ENCODE peak calls at places on chromosomes 16 and 17, in seven cellular contexts. M is fibroblast of pulmonary artery, R is colonic mucosa, Q is BJ, H is lower lobe of right lung, E is nephron progenitor cell, X is ascending aorta. L is an unnamed sample.

GRCh38 chr17:35372846-35373531 is 432 bp downstream of the SLFN11 start:
- DNase-seq in X (no peak), R (peak), E (peak), H (peak), M (no peak), Q (no peak), L (peak)

GRCh38 chr16:50881331-50881830 is 139.5 kb downstream of the CYLD start:
- DNase-seq in Q (no peak), E (no peak), H (no peak), M (no peak), X (no peak), R (no peak), L (no peak)

GRCh38 chr17:79970576-79971068 is 65.0 kb downstream of the TBC1D16 start:
- DNase-seq in R (peak), M (peak), H (peak), E (no peak), Q (no peak), X (no peak), L (peak)

GRCh38 chr16:19307587-19308241 is 22.2 kb downstream of the CLEC19A start:
- DNase-seq in R (no peak), M (no peak), E (peak), X (no peak), H (no peak), Q (no peak), L (no peak)

GRCh38 chr16:59164461-59164860 is 430.3 kb upstream of the GOT2 start:
- DNase-seq in H (no peak), R (no peak), M (no peak), X (no peak), Q (no peak), E (peak), L (no peak)

GRCh38 chr17:50511058-50511457 is 2.8 kb downstream of the MYCBPAP start:
- DNase-seq in M (peak), Q (no peak), H (no peak), X (no peak), E (no peak), R (no peak), L (peak)

GRCh38 chr16:2487517-2487842 is 12.6 kb downstream of the TBC1D24 start:
- DNase-seq in X (no peak), M (no peak), H (no peak), R (no peak), Q (no peak), E (no peak), L (no peak)

GRCh38 chr16:10343124-10343760 is 42.6 kb upstream of the ATF7IP2 start:
- DNase-seq in X (no peak), H (no peak), E (no peak), R (no peak), Q (no peak), M (no peak), L (no peak)

GRCh38 chr17:7060165-7060890 is 16.4 kb upstream of the SLC16A11 start:
- DNase-seq in X (no peak), E (no peak), R (no peak), Q (no peak), H (no peak), M (peak), L (no peak)

GRCh38 chr16:30447512-30448226 is 2.0 kb upstream of the SEPHS2 start:
- DNase-seq in H (no peak), E (no peak), R (peak), X (no peak), Q (no peak), M (no peak), L (no peak)

GRCh38 chr17:8791910-8792270 is 7.3 kb downstream of the MFSD6L start:
- DNase-seq in R (no peak), H (no peak), E (no peak), M (peak), X (no peak), Q (peak), L (no peak)

GRCh38 chr16:66605177-66605999 is 884 bp downstream of the CMTM3 start:
- DNase-seq in E (peak), X (no peak), Q (no peak), M (peak), H (peak), R (peak), L (peak)

GRCh38 chr17:67531291-67531690 is 154.2 kb downstream of the PITPNC1 start:
- DNase-seq in E (no peak), Q (no peak), M (peak), R (no peak), H (no peak), X (no peak), L (peak)

GRCh38 chr17:13993106-13993505 is 76.2 kb upstream of the COX10 start:
- DNase-seq in M (no peak), H (no peak), R (no peak), Q (no peak), X (no peak), E (no peak), L (no peak)

GRCh38 chr16:29719063-29719462 is 26.7 kb downstream of the C16orf54 start:
- DNase-seq in E (no peak), H (no peak), X (no peak), R (no peak), Q (no peak), M (no peak), L (no peak)

GRCh38 chr16:66287916-66288315 is 78.6 kb upstream of the CDH5 start:
- DNase-seq in M (no peak), E (no peak), H (no peak), Q (no peak), R (no peak), X (no peak), L (no peak)

GRCh38 chr16:1712791-1713261 is 6.8 kb downstream of the MAPK8IP3 start:
- DNase-seq in R (no peak), E (no peak), X (no peak), H (no peak), Q (no peak), M (no peak), L (no peak)

GRCh38 chr16:576823-577201 is 7.0 kb downstream of the PIGQ start:
- DNase-seq in R (no peak), M (no peak), X (no peak), H (no peak), Q (no peak), E (no peak), L (no peak)

GRCh38 chr17:31696184-31696602 is 162.9 kb downstream of the COPRS start:
- DNase-seq in Q (peak), M (peak), E (peak), X (peak), H (peak), R (peak), L (no peak)

GRCh38 chr17:12230411-12230810 is 209.7 kb downstream of the MAP2K4 start:
- DNase-seq in E (no peak), R (no peak), X (no peak), Q (no peak), M (no peak), H (no peak), L (no peak)

GRCh38 chr17:57707892-57708291 is 37.2 kb downstream of the CCDC182 start:
- DNase-seq in H (no peak), E (peak), Q (no peak), R (no peak), M (peak), X (no peak), L (no peak)

GRCh38 chr16:70754371-70754770 is 46.6 kb downstream of the VAC14 start:
- DNase-seq in H (peak), E (no peak), X (no peak), R (no peak), Q (no peak), M (no peak), L (no peak)

GRCh38 chr16:1296688-1297412 is 12.6 kb upstream of the UBE2I start:
- DNase-seq in H (no peak), E (no peak), X (no peak), Q (peak), M (no peak), R (peak), L (no peak)

GRCh38 chr17:2402517-2402916 is 1.7 kb upstream of the MNT start:
- DNase-seq in X (no peak), R (no peak), E (no peak), Q (no peak), H (peak), M (no peak), L (no peak)

GRCh38 chr17:77193653-77194052 is 52.9 kb downstream of the SEC14L1 start:
- DNase-seq in Q (no peak), E (no peak), X (no peak), M (no peak), R (no peak), H (no peak), L (no peak)

GRCh38 chr16:68194263-68194662 is 41.7 kb downstream of the ESRP2 start:
- DNase-seq in M (no peak), Q (no peak), E (no peak), X (no peak), R (no peak), H (no peak), L (no peak)

GRCh38 chr17:9115446-9116265 is 94.3 kb downstream of the NTN1 start:
- DNase-seq in Q (no peak), R (peak), M (peak), H (no peak), E (peak), X (peak), L (no peak)

GRCh38 chr17:8192070-8192815 is 2.3 kb upstream of the BORCS6 start:
- DNase-seq in R (peak), E (peak), H (peak), M (peak), X (peak), Q (no peak), L (peak)

GRCh38 chr17:9256944-9257629 is 235.8 kb downstream of the NTN1 start:
- DNase-seq in H (no peak), Q (peak), X (no peak), R (peak), E (no peak), M (no peak), L (no peak)

GRCh38 chr16:17493012-17493411 is 22.3 kb upstream of the XYLT1 start:
- DNase-seq in X (no peak), R (no peak), H (no peak), E (no peak), Q (no peak), M (no peak), L (no peak)

GRCh38 chr16:87715658-87716057 is 50.1 kb downstream of the KLHDC4 start:
- DNase-seq in Q (no peak), E (no peak), X (no peak), M (no peak), H (no peak), R (no peak), L (no peak)

GRCh38 chr17:38870259-38871165 is 654 bp downstream of the LASP1 start:
- DNase-seq in Q (no peak), E (peak), X (no peak), R (peak), H (peak), M (no peak), L (peak)

GRCh38 chr17:19338031-19338990 is 24.2 kb downstream of the B9D1 start:
- DNase-seq in Q (no peak), E (peak), H (peak), X (peak), R (peak), M (peak), L (peak)

GRCh38 chr17:68601565-68602266 is 549 bp upstream of the FAM20A start:
- DNase-seq in Q (no peak), R (no peak), M (no peak), X (no peak), H (no peak), E (no peak), L (no peak)

GRCh38 chr16:12976936-12977335 is 75.5 kb downstream of the SHISA9 start:
- DNase-seq in X (no peak), E (no peak), R (no peak), M (no peak), Q (no peak), H (no peak), L (no peak)

GRCh38 chr17:9644910-9645751 is at the start of gene USP43:
- DNase-seq in M (no peak), X (no peak), Q (no peak), R (peak), H (peak), E (peak), L (peak)

GRCh38 chr17:79814966-79815835 is 18.3 kb upstream of the CBX8 start:
- DNase-seq in M (peak), Q (no peak), X (no peak), H (peak), E (peak), R (peak), L (no peak)

GRCh38 chr17:82449136-82449882 is 1.2 kb downstream of the CYBC1 start:
- DNase-seq in H (no peak), M (no peak), E (no peak), R (no peak), X (peak), Q (no peak), L (peak)

GRCh38 chr17:30372755-30373154 is 6.0 kb upstream of the CPD start:
- DNase-seq in M (no peak), H (no peak), R (no peak), Q (no peak), E (no peak), X (no peak), L (no peak)

GRCh38 chr16:66717112-66717675 is 20.7 kb upstream of the CMTM4 start:
- DNase-seq in H (no peak), X (no peak), M (peak), Q (no peak), R (peak), E (peak), L (peak)

GRCh38 chr16:81142864-81143263 is 46.7 kb upstream of the GCSH start:
- DNase-seq in R (no peak), Q (no peak), M (no peak), H (no peak), X (no peak), E (no peak), L (no peak)

GRCh38 chr16:81137012-81137335 is 40.8 kb upstream of the GCSH start:
- DNase-seq in E (peak), X (no peak), Q (no peak), M (peak), R (no peak), H (no peak), L (no peak)

GRCh38 chr16:81143921-81144471 is 47.8 kb upstream of the GCSH start:
- DNase-seq in E (no peak), R (no peak), M (no peak), Q (no peak), X (no peak), H (no peak), L (no peak)

GRCh38 chr16:81137754-81138153 is 41.6 kb upstream of the GCSH start:
- DNase-seq in X (no peak), R (no peak), E (no peak), M (no peak), Q (no peak), H (no peak), L (no peak)

DNA sequence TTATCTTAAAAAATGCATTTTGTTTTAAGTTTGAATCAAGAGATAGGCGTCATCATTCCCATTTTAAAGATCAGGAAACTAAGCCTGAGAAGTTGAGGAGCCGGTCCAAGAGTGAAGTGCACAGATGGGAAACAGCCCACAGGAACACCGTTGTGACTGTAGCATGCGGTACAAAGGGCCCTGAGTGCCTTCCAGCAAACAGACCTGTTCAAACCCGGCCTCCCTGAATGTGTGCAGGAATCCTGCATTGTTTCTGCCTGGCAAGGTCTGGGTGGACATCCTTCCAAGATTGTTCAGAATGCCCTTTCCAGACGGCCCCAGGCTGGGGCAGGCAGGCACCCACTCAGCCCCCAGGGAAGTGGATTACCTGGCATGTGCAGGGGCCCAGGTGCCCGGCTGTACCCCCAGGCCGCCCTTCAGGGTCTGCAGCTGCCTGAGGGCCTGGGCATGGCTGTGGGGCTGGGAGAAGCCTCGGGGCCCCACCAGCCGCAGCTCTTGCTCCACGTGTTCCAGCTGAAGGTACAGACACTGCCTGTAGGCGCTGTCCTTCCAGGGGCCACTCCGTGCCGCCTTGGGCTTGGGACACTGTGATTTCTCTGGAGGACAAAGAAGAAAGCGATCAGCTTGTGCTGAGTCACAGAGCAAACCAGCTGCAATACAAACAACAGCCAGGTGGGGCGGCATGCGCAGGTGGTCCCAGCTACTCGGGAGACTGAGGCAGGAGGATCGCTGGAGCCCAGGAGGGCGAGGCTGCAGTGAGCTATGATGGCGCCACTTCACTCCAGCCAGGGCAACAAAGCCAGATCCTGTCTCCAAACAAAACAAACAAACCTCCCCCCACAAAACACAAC is 45.0 kb upstream of the GCSH start:
- DNase-seq in X (no peak), R (no peak), Q (no peak), E (no peak), H (no peak), M (no peak), L (no peak)
- TF ChIP-seq CTCF in X (no peak), R (no peak), Q (peak), E (no peak), H (no peak), M (no peak), L (no peak)

GRCh38 chr17:64296246-64296645 is 33.2 kb upstream of the TEX2 start:
- DNase-seq in Q (no peak), R (no peak), H (no peak), E (no peak), M (no peak), X (no peak), L (no peak)

GRCh38 chr17:64295146-64295545 is 32.1 kb upstream of the TEX2 start:
- DNase-seq in Q (no peak), M (no peak), R (no peak), H (no peak), X (no peak), E (no peak), L (no peak)

GRCh38 chr17:64289652-64290051 is 26.6 kb upstream of the TEX2 start:
- DNase-seq in E (no peak), X (no peak), R (no peak), H (no peak), M (no peak), Q (no peak), L (no peak)

DNA sequence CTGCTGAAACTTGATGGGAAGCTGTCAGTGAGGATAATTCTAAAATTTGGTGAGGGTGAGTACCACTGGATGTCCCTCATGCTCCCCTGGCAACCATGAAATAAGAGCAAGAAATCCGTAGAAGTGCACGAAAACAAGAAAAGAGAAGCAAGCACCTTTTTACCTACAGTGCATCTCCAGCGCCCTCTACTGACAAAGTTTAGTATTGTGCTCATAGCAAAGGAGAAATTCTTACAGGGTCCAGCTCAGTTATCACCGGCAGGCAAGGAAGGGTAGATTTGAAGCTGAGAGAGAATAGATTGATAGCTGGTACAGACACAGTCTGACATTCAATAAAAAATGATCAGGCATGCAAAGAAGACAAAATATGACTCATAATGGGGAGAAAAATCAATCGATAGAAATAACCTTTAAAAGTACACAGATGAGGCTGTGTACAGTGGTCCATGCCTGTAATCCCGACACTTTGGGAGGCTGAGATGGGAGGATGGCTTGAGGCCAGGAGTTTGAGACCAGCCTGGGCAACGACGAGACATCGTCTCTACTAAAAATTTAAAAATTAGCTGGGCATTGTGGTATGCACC is 28.3 kb upstream of the TEX2 start:
- DNase-seq in Q (no peak), H (no peak), E (no peak), M (no peak), R (no peak), X (no peak), L (no peak)
- TF ChIP-seq CTCF in Q (no peak), H (peak), E (no peak), M (peak), R (no peak), X (no peak), L (peak)

GRCh38 chr17:48954300-48954755 is 9.7 kb upstream of the SNF8 start:
- DNase-seq in Q (no peak), M (peak), R (peak), E (peak), X (no peak), H (no peak), L (no peak)
- TF ChIP-seq CTCF in Q (peak), M (peak), R (no peak), E (peak), X (no peak), H (no peak), L (no peak)

GRCh38 chr17:73166731-73167581 is 2.1 kb downstream of the SSTR2 start:
- DNase-seq in M (no peak), E (no peak), R (no peak), H (no peak), X (no peak), Q (no peak), L (peak)
- TF ChIP-seq CTCF in M (no peak), E (no peak), R (no peak), H (no peak), X (no peak), Q (no peak), L (no peak)

GRCh38 chr16:28319476-28320022 is 27.2 kb downstream of the SBK1 start:
- DNase-seq in M (no peak), H (peak), Q (no peak), X (no peak), R (no peak), E (no peak), L (no peak)

GRCh38 chr16:28324235-28324886 is 32.0 kb downstream of the SBK1 start:
- DNase-seq in X (no peak), M (no peak), E (no peak), H (no peak), R (no peak), Q (no peak), L (no peak)

GRCh38 chr16:28320023-28320561 is 27.8 kb downstream of the SBK1 start:
- DNase-seq in M (no peak), E (no peak), H (no peak), X (no peak), R (no peak), Q (no peak), L (no peak)

GRCh38 chr16:28320741-28321140 is 28.4 kb downstream of the SBK1 start:
- DNase-seq in Q (no peak), H (no peak), X (no peak), M (no peak), E (no peak), R (no peak), L (no peak)

DNA sequence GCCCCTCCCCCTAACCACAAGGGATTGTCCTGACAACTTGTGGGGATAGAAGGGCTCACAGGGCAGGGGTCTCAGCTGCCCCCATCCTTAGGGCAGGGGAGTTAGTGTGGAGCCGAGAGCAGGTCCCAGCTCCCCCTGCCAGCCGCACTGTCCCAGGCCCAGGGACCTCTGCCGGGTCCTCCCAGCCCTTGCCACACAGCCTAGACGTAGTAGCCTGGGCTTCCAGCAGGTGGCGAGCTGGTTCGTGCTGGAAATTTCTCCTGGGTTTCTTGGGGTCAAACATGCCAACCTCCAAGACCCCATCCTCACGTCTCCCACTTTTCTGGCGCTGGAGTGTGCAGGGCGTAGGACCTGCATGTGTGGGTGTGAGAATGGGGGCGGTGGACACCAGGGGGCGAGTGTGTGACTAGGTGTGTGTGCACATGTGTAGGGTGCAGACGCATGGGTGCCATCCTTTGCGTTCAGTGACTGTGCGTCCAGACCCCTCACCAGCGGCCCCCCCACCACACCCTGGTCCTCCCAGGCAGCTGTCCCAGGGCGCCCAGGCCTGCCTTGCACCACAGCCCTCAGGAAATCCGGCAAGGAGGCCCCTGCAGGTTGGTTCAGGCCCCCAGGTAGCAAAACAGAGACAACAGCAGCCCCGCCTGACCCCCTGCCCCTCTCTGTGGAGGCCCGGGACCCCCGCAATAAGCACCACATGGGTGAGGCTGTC is 29.5 kb downstream of the SBK1 start:
- DNase-seq in H (no peak), X (no peak), Q (no peak), E (peak), R (peak), M (peak), L (peak)
- TF ChIP-seq CTCF in H (peak), X (no peak), Q (peak), E (peak), R (peak), M (peak), L (peak)

GRCh38 chr17:76075364-76076099 is 951 bp downstream of the GALR2 start:
- DNase-seq in E (peak), X (no peak), Q (no peak), H (no peak), M (no peak), R (no peak), L (peak)
- TF ChIP-seq CTCF in E (peak), X (no peak), Q (no peak), H (no peak), M (no peak), R (no peak), L (no peak)

L was measured in GM20000.